ENCODE peak calls at places on chromosome 16, in four cellular contexts. Y, A, K and E are unnamed samples.

GRCh38 chr16:49532243-49532870 is 158.8 kb downstream of the C16orf78 start:
- DNase-seq in A (no peak), K (no peak), Y (no peak), E (no peak)

GRCh38 chr16:84406006-84406963 is 37.9 kb downstream of the ATP2C2 start:
- DNase-seq in Y (no peak), K (no peak), A (no peak), E (no peak)

GRCh38 chr16:53053967-53054669 is 673 bp upstream of the CHD9 start:
- DNase-seq in K (peak), A (no peak), Y (no peak), E (peak)

GRCh38 chr16:14121135-14121534 is 50.0 kb downstream of the MRTFB start:
- DNase-seq in A (no peak), Y (no peak), K (no peak), E (no peak)

GRCh38 chr16:1420111-1420539 is 422 bp downstream of the UQCC4 start:
- DNase-seq in K (peak), A (no peak), Y (no peak), E (no peak)

GRCh38 chr16:3589441-3589921 is 12.3 kb upstream of the NLRC3 start:
- DNase-seq in Y (no peak), K (no peak), A (no peak), E (no peak)

GRCh38 chr16:20911361-20911760 is 10.8 kb downstream of the LYRM1 start:
- DNase-seq in K (no peak), Y (no peak), A (no peak), E (no peak)

GRCh38 chr16:12123462-12123861 is 146.9 kb downstream of the SNX29 start:
- DNase-seq in A (no peak), Y (no peak), K (no peak), E (no peak)

GRCh38 chr16:80972611-80973010 is 34.1 kb downstream of the CMC2 start:
- DNase-seq in Y (no peak), A (no peak), K (no peak), E (no peak)

GRCh38 chr16:57786632-57787518 is 15.4 kb downstream of the KIFC3 start:
- DNase-seq in A (no peak), Y (no peak), K (no peak), E (no peak)